ENCODE peak calls at places on chromosomes 7 and 10, in six cellular contexts. J is HTR-8/SVneo; N is kidney glomerular epithelial cell; E is keratinocyte; X is adrenal gland; K is stimulated activated CD8-positive, alpha-beta memory T cell treated with anti-CD3 and anti-CD28 coated beads, Interleukin-7, amount 100 ng/mL, for 1 hour. O is an unnamed sample.

GRCh38 chr7:47693161-47693740 is 111.3 kb upstream of the TNS3 start:
- DNase-seq in J (no peak), E (no peak), K (no peak), X (no peak), N (peak; percentile 38), O (no peak)

GRCh38 chr7:134460000-134460399 is 1.1 kb upstream of the AKR1B1 start:
- DNase-seq in J (no peak), E (no peak), X (no peak), N (peak; percentile 62), K (no peak), O (no peak)

GRCh38 chr10:113543455-113543955 is 9.3 kb upstream of the HABP2 start:
- DNase-seq in K (no peak), X (no peak), N (no peak), J (no peak), E (no peak), O (no peak)

GRCh38 chr10:63210611-63211196 is 77.6 kb downstream of the NRBF2 start:
- DNase-seq in E (no peak), N (no peak), X (no peak), K (no peak), J (no peak), O (no peak)

GRCh38 chr7:36034020-36034419 is 119.0 kb upstream of the EEPD1 start:
- DNase-seq in E (peak; percentile 77), X (no peak), K (no peak), J (peak; percentile 45), N (no peak), O (no peak)

GRCh38 chr7:121330053-121330833 is 1.4 kb downstream of the WNT16 start:
- DNase-seq in X (no peak), N (no peak), K (no peak), J (no peak), E (no peak), O (no peak)

GRCh38 chr10:34058922-34059614 is 724.6 kb upstream of the NRP1 start:
- DNase-seq in E (no peak), J (no peak), K (no peak), X (no peak), N (no peak), O (no peak)

GRCh38 chr7:53062796-53063195 is 27.4 kb downstream of the POM121L12 start:
- DNase-seq in J (no peak), K (no peak), X (no peak), N (no peak), E (no peak), O (no peak)

GRCh38 chr10:22365644-22366565 is 20.6 kb downstream of the SPAG6 start:
- DNase-seq in J (no peak), X (no peak), E (no peak), K (no peak), N (no peak), O (no peak)

GRCh38 chr10:5587151-5588079 is 62.7 kb downstream of the CALML3 start:
- DNase-seq in J (no peak), N (no peak), K (no peak), E (no peak), X (no peak), O (peak; percentile 45)

GRCh38 chr10:53314856-53315255 is 542.3 kb upstream of the MBL2 start:
- DNase-seq in E (peak; percentile 53), X (no peak), N (peak; percentile 99), K (no peak), J (peak; percentile 33), O (no peak)

GRCh38 chr10:49280001-49280408 is 19.0 kb upstream of the C10orf71 start:
- DNase-seq in N (no peak), X (no peak), K (no peak), J (no peak), E (no peak), O (no peak)

O was measured in right cardiac atrium.